ENCODE peak calls at places on chromosome 13, in four cellular contexts. One of them, this sample, is unnamed. For H3K9me3, the result is how much of the 10 kb centered on the place peaks cover.

GRCh38 chr13:99659234-99659633 is 158.0 kb downstream of the TM9SF2 start:
- DNase-seq in K562: no peak
- DNase-seq in HCT116: no peak
- DNase-seq in HepG2: no peak
- DNase-seq in this sample: no peak

GRCh38 chr13:72886272-72887062 is 104.5 kb downstream of the PIBF1 start:
- DNase-seq in K562: no peak
- DNase-seq in HCT116: no peak
- DNase-seq in HepG2: no peak
- DNase-seq in this sample: no peak

GRCh38 chr13:111470933-111471332 is 150.5 kb downstream of the TEX29 start:
- DNase-seq in K562: no peak
- DNase-seq in HCT116: no peak
- DNase-seq in HepG2: no peak
- DNase-seq in this sample: no peak

GRCh38 chr13:45584816-45585215 is 30.7 kb downstream of the ERICH6B start:
- DNase-seq in K562: peak
- DNase-seq in HCT116: peak
- DNase-seq in HepG2: peak
- DNase-seq in this sample: no peak

GRCh38 chr13:27355894-27356293 is 68.5 kb upstream of the GTF3A start:
- DNase-seq in K562: no peak
- DNase-seq in HCT116: no peak
- DNase-seq in HepG2: no peak
- DNase-seq in this sample: no peak

GRCh38 chr13:113660066-113660465 is 2.1 kb upstream of the ATP4B start:
- DNase-seq in K562: no peak
- DNase-seq in HCT116: no peak
- DNase-seq in HepG2: no peak
- DNase-seq in this sample: no peak

GRCh38 chr13:46622918-46623256 is 69.9 kb downstream of the LRCH1 start:
- DNase-seq in K562: no peak
- DNase-seq in HCT116: no peak
- DNase-seq in HepG2: no peak
- DNase-seq in this sample: no peak

GRCh38 chr13:44969858-44970484 is 19.3 kb downstream of the NUFIP1 start:
- DNase-seq in K562: peak
- DNase-seq in HCT116: peak
- DNase-seq in HepG2: peak
- DNase-seq in this sample: no peak

GRCh38 chr13:108342369-108343289 is 73.1 kb downstream of the TNFSF13B start:
- DNase-seq in K562: peak
- DNase-seq in HCT116: peak
- DNase-seq in HepG2: peak
- DNase-seq in this sample: peak

GRCh38 chr13:94305463-94305862 is 174.0 kb downstream of the DCT start:
- DNase-seq in K562: no peak
- DNase-seq in HCT116: no peak
- DNase-seq in HepG2: no peak
- DNase-seq in this sample: no peak

GRCh38 chr13:107842562-107843180 is 372.7 kb downstream of the LIG4 start:
- DNase-seq in K562: no peak
- DNase-seq in HCT116: no peak
- DNase-seq in HepG2: no peak
- DNase-seq in this sample: no peak

GRCh38 chr13:20873348-20873747 is 29.2 kb downstream of the XPO4 start:
- DNase-seq in K562: no peak
- DNase-seq in HCT116: no peak
- DNase-seq in HepG2: no peak
- DNase-seq in this sample: no peak

GRCh38 chr13:114268344-114269280 is 12.8 kb upstream of the UPF3A start:
- DNase-seq in K562: no peak
- DNase-seq in HCT116: no peak
- DNase-seq in HepG2: no peak
- DNase-seq in this sample: no peak

GRCh38 chr13:52800856-52801255 is 47.6 kb downstream of the PCDH8 start:
- DNase-seq in K562: no peak
- DNase-seq in HCT116: no peak
- DNase-seq in HepG2: no peak
- DNase-seq in this sample: no peak

GRCh38 chr13:24271611-24272451 is 37.5 kb upstream of the C1QTNF9 start:
- DNase-seq in K562: no peak
- DNase-seq in HCT116: no peak
- DNase-seq in HepG2: peak
- DNase-seq in this sample: no peak
- TF ChIP-seq TCF7L2 in K562: no peak
- TF ChIP-seq TCF7L2 in HCT116: no peak
- TF ChIP-seq TCF7L2 in HepG2: no peak
- TF ChIP-seq TCF7L2 in this sample: no peak

GRCh38 chr13:76973920-76974617 is 17.8 kb upstream of the CLN5 start:
- DNase-seq in K562: no peak
- DNase-seq in HCT116: no peak
- DNase-seq in HepG2: no peak
- DNase-seq in this sample: no peak

GRCh38 chr13:76976929-76977328 is 15.0 kb upstream of the CLN5 start:
- DNase-seq in K562: no peak
- DNase-seq in HCT116: no peak
- DNase-seq in HepG2: no peak
- DNase-seq in this sample: no peak

GRCh38 chr13:76974618-76974975 is 17.3 kb upstream of the CLN5 start:
- DNase-seq in K562: no peak
- DNase-seq in HCT116: no peak
- DNase-seq in HepG2: no peak
- DNase-seq in this sample: no peak

GRCh38 chr13:76976488-76976887 is 15.4 kb upstream of the CLN5 start:
- DNase-seq in K562: no peak
- DNase-seq in HCT116: no peak
- DNase-seq in HepG2: no peak
- DNase-seq in this sample: no peak

DNA sequence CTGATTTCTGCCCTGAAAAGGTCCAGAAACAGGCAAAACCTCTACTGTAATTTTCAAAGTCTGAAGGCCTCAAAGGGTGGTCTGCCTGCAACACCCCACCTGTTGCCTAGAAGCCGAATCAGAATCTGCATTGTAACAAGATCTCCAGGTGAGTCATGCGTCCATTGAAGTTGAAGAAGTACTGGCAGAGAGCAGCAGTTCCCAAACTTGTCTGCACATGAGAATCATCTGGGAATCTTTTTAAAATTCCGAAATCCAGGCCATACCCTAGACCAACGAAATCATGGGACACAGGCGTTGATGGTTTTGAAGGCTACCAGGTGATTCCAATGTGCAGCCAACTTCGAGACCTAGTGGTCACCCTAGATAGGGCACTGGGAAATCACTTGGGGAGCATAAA is 16.0 kb upstream of the CLN5 start:
- DNase-seq in K562: no peak
- DNase-seq in HCT116: no peak
- DNase-seq in HepG2: no peak
- DNase-seq in this sample: no peak
- TF ChIP-seq CTCF in K562: no peak
- TF ChIP-seq CTCF in HCT116: no peak
- TF ChIP-seq CTCF in HepG2: no peak
- TF ChIP-seq CTCF in this sample: no peak

GRCh38 chr13:32722340-32722739 is 136.1 kb downstream of the PDS5B start:
- DNase-seq in K562: no peak
- DNase-seq in HCT116: no peak
- DNase-seq in HepG2: no peak
- DNase-seq in this sample: no peak
- H3K9me3 ChIP-seq in K562: under half
- H3K9me3 ChIP-seq in HCT116: under half
- H3K9me3 ChIP-seq in HepG2: under half
- H3K9me3 ChIP-seq in this sample: under half

DNA sequence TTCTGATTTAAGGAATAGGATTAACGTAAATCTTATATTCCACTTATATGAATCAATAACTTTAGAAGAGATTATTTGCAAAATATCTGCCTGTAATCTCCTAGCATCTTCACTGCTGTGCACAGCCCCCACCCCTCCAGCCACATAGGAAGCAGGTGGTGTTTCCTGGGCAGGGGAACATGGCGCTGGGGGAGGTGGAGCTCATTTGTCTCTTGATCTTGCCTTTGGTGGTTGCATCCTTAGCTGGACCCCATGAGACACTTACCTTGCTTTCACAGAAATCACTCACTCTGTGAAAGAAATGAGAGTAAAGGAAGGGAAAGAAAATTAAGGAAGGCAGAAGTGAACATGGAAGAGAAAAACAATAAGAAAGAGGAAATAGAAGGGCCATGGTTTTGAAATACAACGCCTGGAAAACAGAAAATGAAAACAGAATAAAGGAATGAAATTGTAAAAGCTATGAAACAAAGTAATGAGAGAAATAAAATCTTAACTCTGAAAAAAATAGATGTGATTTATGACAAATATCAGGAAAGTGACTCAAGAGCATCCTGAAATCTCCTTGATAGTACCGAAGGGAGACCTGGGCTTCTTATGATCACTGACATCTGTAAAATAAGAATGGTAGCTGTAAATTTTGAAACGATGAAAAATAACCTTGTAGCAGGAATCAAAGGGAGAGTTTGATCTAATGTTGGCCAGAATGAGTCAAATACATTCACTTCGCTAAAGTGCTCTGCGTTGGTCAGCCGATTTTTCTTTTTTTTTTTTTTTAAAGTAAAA is 17.2 kb upstream of the RNASEH2B start:
- DNase-seq in K562: no peak
- DNase-seq in HCT116: no peak
- DNase-seq in HepG2: no peak
- DNase-seq in this sample: no peak
- TF ChIP-seq TCF7L2 in K562: no peak
- TF ChIP-seq TCF7L2 in HCT116: no peak
- TF ChIP-seq TCF7L2 in HepG2: no peak
- TF ChIP-seq TCF7L2 in this sample: no peak

This sample was measured in Panc1.